ENCODE peak calls at places on chromosomes 6 and 20, in eight cellular contexts. T, Y, E, Z, L, H, V and W are unnamed samples.

GRCh38 chr20:9660236-9660868 is 146.0 kb downstream of the LAMP5 start:
- DNase-seq in T (no peak), Y (peak; percentile 48), E (no peak), Z (no peak), L (no peak), H (no peak), V (no peak), W (peak; percentile 33)

GRCh38 chr6:137043710-137044365 is 927 bp downstream of the IL20RA start:
- DNase-seq in T (no peak), Y (peak; percentile 27), E (no peak), Z (no peak), L (no peak), H (peak; percentile 51), V (no peak), W (no peak)

GRCh38 chr6:87483929-87484328 is 11.2 kb downstream of the SLC35A1 start:
- DNase-seq in T (no peak), Y (no peak), E (no peak), Z (no peak), L (no peak), H (no peak), V (no peak), W (peak; percentile 20)

GRCh38 chr20:36644032-36644712 is 1.8 kb downstream of the SLA2 start:
- DNase-seq in T (no peak), Y (no peak), E (peak; percentile 44), Z (no peak), L (no peak), H (no peak), V (no peak), W (no peak)

GRCh38 chr20:20237093-20237959 is 130.6 kb upstream of the INSM1 start:
- DNase-seq in T (peak; percentile 48), Y (peak; percentile 53), E (no peak), Z (no peak), L (no peak), H (no peak), V (peak; percentile 33), W (peak; percentile 9)

GRCh38 chr6:29942275-29943052 is at the start of gene HLA-A:
- DNase-seq in T (peak; percentile 90), Y (peak; percentile 75), E (peak; percentile 88), Z (peak; percentile 97), L (peak; percentile 83), H (peak; percentile 95), V (peak; percentile 91), W (peak; percentile 77)

GRCh38 chr6:43217351-43217750 is 11.9 kb downstream of the DNPH1 start:
- DNase-seq in T (no peak), Y (no peak), E (no peak), Z (peak; percentile 33), L (no peak), H (no peak), V (no peak), W (no peak)

GRCh38 chr6:136059308-136059707 is 190.8 kb downstream of the MTFR2 start:
- DNase-seq in T (peak; percentile 23), Y (no peak), E (no peak), Z (no peak), L (no peak), H (no peak), V (peak; percentile 56), W (no peak)

GRCh38 chr6:126524927-126525326 is 185.0 kb downstream of the CENPW start:
- DNase-seq in T (no peak), Y (no peak), E (no peak), Z (no peak), L (no peak), H (no peak), V (no peak), W (no peak)

GRCh38 chr20:10412591-10413408 is 21.2 kb downstream of the MKKS start:
- DNase-seq in T (no peak), Y (no peak), E (no peak), Z (no peak), L (no peak), H (no peak), V (no peak), W (no peak)

GRCh38 chr6:43107344-43108062 is 31.4 kb downstream of the PTK7 start:
- DNase-seq in T (no peak), Y (no peak), E (no peak), Z (no peak), L (no peak), H (no peak), V (no peak), W (no peak)

GRCh38 chr6:137776786-137777185 is 90.3 kb upstream of the TNFAIP3 start:
- DNase-seq in T (no peak), Y (no peak), E (no peak), Z (no peak), L (no peak), H (no peak), V (no peak), W (no peak)

GRCh38 chr6:37538107-37538506 is 38.4 kb upstream of the CCDC167 start:
- DNase-seq in T (no peak), Y (peak; percentile 23), E (no peak), Z (no peak), L (no peak), H (no peak), V (no peak), W (no peak)

GRCh38 chr6:23106951-23107350 is 537.6 kb downstream of the HDGFL1 start:
- DNase-seq in T (no peak), Y (no peak), E (no peak), Z (no peak), L (no peak), H (no peak), V (no peak), W (no peak)

GRCh38 chr20:50967621-50968020 is 9.0 kb downstream of the MOCS3 start:
- DNase-seq in T (no peak), Y (no peak), E (no peak), Z (no peak), L (no peak), H (no peak), V (no peak), W (no peak)

GRCh38 chr20:57503035-57503658 is 21.8 kb downstream of the CTCFL start:
- DNase-seq in T (peak; percentile 8), Y (no peak), E (no peak), Z (no peak), L (no peak), H (no peak), V (no peak), W (no peak)

GRCh38 chr6:169571123-169571962 is 130.5 kb downstream of the WDR27 start:
- DNase-seq in T (no peak), Y (no peak), E (no peak), Z (no peak), L (no peak), H (no peak), V (no peak), W (no peak)

GRCh38 chr6:131825946-131826345 is 18.1 kb downstream of the ENPP1 start:
- DNase-seq in T (no peak), Y (no peak), E (no peak), Z (no peak), L (no peak), H (no peak), V (no peak), W (no peak)

GRCh38 chr20:51413753-51414323 is 128.7 kb downstream of the NFATC2 start:
- DNase-seq in T (no peak), Y (no peak), E (no peak), Z (no peak), L (no peak), H (no peak), V (no peak), W (no peak)